ENCODE peak calls at places on chromosome 20, in nine cellular contexts. B is NCI-H82, A is T-helper 1 cell, T is GM04504, H is A673, I is left ventricle myocardium superior, E is HT-29, W is fibroblast of the aortic adventitia, L is AG10803. D is an unnamed sample.

GRCh38 chr20:38859070-38859690 is 53.7 kb downstream of the PPP1R16B start:
- DNase-seq in B (no peak), W (no peak), A (no peak), I (no peak), T (no peak), L (no peak), E (no peak), H (no peak), D (no peak)

GRCh38 chr20:50724851-50725721 is 6.3 kb upstream of the PARD6B start:
- DNase-seq in L (peak), T (peak), I (peak), B (peak), A (no peak), W (peak), H (peak), E (peak), D (peak)

GRCh38 chr20:31831771-31832306 is 12.7 kb downstream of the MYLK2 start:
- DNase-seq in I (no peak), L (no peak), W (no peak), H (no peak), A (no peak), E (no peak), T (no peak), B (no peak), D (no peak)

GRCh38 chr20:37915800-37916570 is 13.1 kb downstream of the VSTM2L start:
- DNase-seq in W (no peak), E (no peak), A (no peak), L (no peak), I (no peak), H (peak), T (no peak), B (peak), D (no peak)

GRCh38 chr20:31839782-31840487 is 5.5 kb downstream of the FOXS1 start:
- DNase-seq in H (no peak), T (no peak), B (no peak), L (no peak), E (no peak), W (no peak), I (no peak), A (no peak), D (no peak)

GRCh38 chr20:50491926-50492634 is 18.1 kb upstream of the PTPN1 start:
- DNase-seq in H (peak), W (peak), E (no peak), T (no peak), L (no peak), B (no peak), I (no peak), A (no peak), D (no peak)

GRCh38 chr20:30168025-30168799 is 1089.3 kb upstream of the DEFB115 start:
- DNase-seq in T (no peak), I (peak), B (no peak), W (no peak), E (no peak), L (no peak), H (no peak), A (peak), D (no peak)

GRCh38 chr20:48209102-48209501 is 423.8 kb upstream of the SULF2 start:
- DNase-seq in A (no peak), B (peak), W (no peak), I (no peak), L (no peak), T (no peak), H (no peak), E (no peak), D (peak)

GRCh38 chr20:59788811-59789210 is 144.6 kb downstream of the SYCP2 start:
- DNase-seq in E (no peak), A (no peak), L (no peak), H (no peak), I (no peak), T (no peak), B (no peak), W (no peak), D (no peak)

GRCh38 chr20:24684421-24684871 is 215.0 kb downstream of the SYNDIG1 start:
- DNase-seq in H (no peak), I (no peak), W (no peak), T (no peak), L (no peak), E (no peak), B (no peak), A (no peak), D (no peak)

GRCh38 chr20:41887500-41887899 is 269.3 kb upstream of the CHD6 start:
- DNase-seq in L (no peak), E (no peak), A (no peak), I (no peak), B (no peak), T (no peak), H (no peak), W (no peak), D (no peak)

GRCh38 chr20:45189067-45189611 is 14.4 kb downstream of the PI3 start:
- DNase-seq in E (no peak), H (no peak), B (no peak), A (no peak), W (no peak), I (no peak), T (no peak), L (no peak), D (no peak)

GRCh38 chr20:63090052-63090451 is 83.3 kb upstream of the BHLHE23 start:
- DNase-seq in L (no peak), H (no peak), W (no peak), T (no peak), I (no peak), A (no peak), B (no peak), E (no peak), D (peak)

GRCh38 chr20:50242863-50243609 is 52.4 kb downstream of the CEBPB start:
- DNase-seq in W (no peak), I (no peak), L (no peak), B (no peak), T (no peak), A (no peak), E (peak), H (no peak), D (no peak)

GRCh38 chr20:19964289-19965263 is 52.6 kb upstream of the NAA20 start:
- DNase-seq in B (no peak), L (peak), W (peak), A (no peak), I (peak), H (no peak), T (peak), E (peak), D (no peak)

GRCh38 chr20:44959082-44959895 is 908 bp downstream of the TOMM34 start:
- DNase-seq in E (peak), W (peak), A (peak), L (peak), T (no peak), B (peak), I (no peak), H (peak), D (peak)

GRCh38 chr20:51749674-51750036 is 18.5 kb downstream of the ATP9A start:
- DNase-seq in L (peak), B (peak), E (no peak), H (no peak), A (no peak), T (no peak), W (peak), I (no peak), D (peak)

GRCh38 chr20:46253391-46253790 is 54.9 kb downstream of the CDH22 start:
- DNase-seq in I (no peak), W (no peak), L (no peak), A (no peak), T (no peak), E (peak), H (peak), B (peak), D (peak)

GRCh38 chr20:58877374-58878360 is 25.2 kb downstream of the GNAS start:
- DNase-seq in A (no peak), B (peak), H (no peak), T (no peak), I (no peak), L (no peak), W (no peak), E (no peak), D (peak)

GRCh38 chr20:62352402-62353288 is 14.5 kb downstream of the LAMA5 start:
- DNase-seq in I (peak), E (peak), W (no peak), B (no peak), L (no peak), H (peak), A (no peak), T (no peak), D (no peak)

GRCh38 chr20:48238326-48238725 is 453.0 kb upstream of the SULF2 start:
- DNase-seq in T (peak), W (peak), L (peak), A (no peak), H (no peak), E (no peak), B (no peak), I (no peak), D (no peak)

GRCh38 chr20:12482661-12483060 is 526.1 kb upstream of the SPTLC3 start:
- DNase-seq in E (no peak), A (no peak), W (peak), B (no peak), T (no peak), L (no peak), H (peak), I (no peak), D (no peak)

GRCh38 chr20:33835773-33836172 is 24.6 kb downstream of the CHMP4B start:
- DNase-seq in H (no peak), E (no peak), B (peak), I (no peak), A (no peak), W (peak), T (no peak), L (peak), D (no peak)

GRCh38 chr20:46062151-46062550 is 27.6 kb downstream of the NCOA5 start:
- DNase-seq in H (no peak), A (no peak), B (peak), E (no peak), T (no peak), L (no peak), I (no peak), W (no peak), D (peak)

GRCh38 chr20:22511943-22512910 is 72.1 kb downstream of the FOXA2 start:
- DNase-seq in T (no peak), A (no peak), H (no peak), W (peak), B (no peak), I (no peak), E (peak), L (no peak), D (no peak)

GRCh38 chr20:3400260-3401155 is 7.0 kb downstream of the DNAAF9 start:
- DNase-seq in B (no peak), A (no peak), W (no peak), I (no peak), E (no peak), H (no peak), L (no peak), T (no peak), D (no peak)

GRCh38 chr20:62995898-62996595 is 10.7 kb downstream of the BHLHE23 start:
- DNase-seq in W (no peak), B (no peak), T (no peak), L (no peak), I (peak), H (no peak), E (no peak), A (no peak), D (peak)

GRCh38 chr20:1383621-1384404 is 9.0 kb downstream of the FKBP1A start:
- DNase-seq in L (no peak), E (no peak), W (no peak), T (no peak), A (no peak), I (no peak), H (no peak), B (no peak), D (no peak)